ENCODE peak calls at places on chromosome 3, in nine cellular contexts. H, K, Q, O, E, G, P, N and U are unnamed samples.

GRCh38 chr3:159252772-159253384 is 451.0 kb downstream of the MFSD1 start:
- DNase-seq in H (no peak), P (no peak), G (peak; percentile 82), Q (peak; percentile 15), N (peak; percentile 81), O (peak; percentile 31), E (peak; percentile 57), K (no peak), U (peak; percentile 36)

GRCh38 chr3:10354373-10355015 is 33.6 kb upstream of the SEC13 start:
- DNase-seq in K (no peak), H (no peak), P (no peak), O (no peak), E (no peak), G (peak; percentile 18), Q (no peak), N (no peak), U (no peak)

GRCh38 chr3:39203862-39204261 is 11.5 kb upstream of the XIRP1 start:
- DNase-seq in N (no peak), P (peak; percentile 7), O (no peak), H (no peak), G (no peak), K (no peak), E (no peak), Q (no peak), U (no peak)

GRCh38 chr3:99637381-99638111 is 848 bp upstream of the COL8A1 start:
- DNase-seq in H (no peak), Q (peak; percentile 26), P (no peak), E (peak; percentile 78), G (peak; percentile 83), O (peak; percentile 12), K (peak; percentile 8), N (peak; percentile 76), U (no peak)

GRCh38 chr3:141255864-141256263 is 24.2 kb downstream of the PXYLP1 start:
- DNase-seq in Q (no peak), P (no peak), G (peak; percentile 53), N (peak; percentile 44), E (peak; percentile 36), O (peak; percentile 29), H (no peak), K (peak; percentile 57), U (no peak)

GRCh38 chr3:25479727-25480010 is 51.6 kb downstream of the RARB start:
- DNase-seq in H (no peak), K (no peak), Q (no peak), P (no peak), O (no peak), E (no peak), N (no peak), G (no peak), U (no peak)

GRCh38 chr3:176167272-176167671 is 1030.0 kb downstream of the TBL1XR1 start:
- DNase-seq in Q (no peak), O (no peak), N (no peak), P (no peak), H (no peak), E (no peak), K (no peak), G (no peak), U (no peak)

GRCh38 chr3:65561617-65562016 is 477.1 kb downstream of the MAGI1 start:
- DNase-seq in G (no peak), H (no peak), N (no peak), O (no peak), P (no peak), K (no peak), E (no peak), Q (no peak), U (no peak)

GRCh38 chr3:127822166-127822835 is at the start of gene MGLL:
- DNase-seq in E (peak; percentile 35), N (peak; percentile 32), H (peak; percentile 43), Q (peak; percentile 34), K (peak; percentile 12), G (peak; percentile 45), O (peak; percentile 55), P (peak; percentile 66), U (no peak)

GRCh38 chr3:169389211-169389924 is 274.1 kb downstream of the MECOM start:
- DNase-seq in K (peak; percentile 33), G (no peak), E (no peak), Q (no peak), O (no peak), H (no peak), N (peak; percentile 52), P (peak; percentile 32), U (no peak)

GRCh38 chr3:136937175-136937574 is 20.6 kb upstream of the IL20RB start:
- DNase-seq in H (no peak), Q (no peak), N (no peak), P (no peak), G (no peak), K (no peak), E (no peak), O (no peak), U (no peak)

GRCh38 chr3:145807990-145808389 is 353.0 kb downstream of the PLOD2 start:
- DNase-seq in O (peak; percentile 21), N (peak; percentile 73), E (peak; percentile 19), K (peak; percentile 10), Q (no peak), P (no peak), H (no peak), G (peak; percentile 54), U (no peak)

GRCh38 chr3:152505926-152506325 is 237.2 kb downstream of the MBNL1 start:
- DNase-seq in N (no peak), P (no peak), H (no peak), E (no peak), G (no peak), O (no peak), K (no peak), Q (no peak), U (no peak)

GRCh38 chr3:114452176-114452744 is 158.4 kb downstream of the TIGIT start:
- DNase-seq in G (no peak), O (no peak), Q (no peak), P (no peak), N (no peak), H (no peak), K (no peak), E (no peak), U (no peak)

GRCh38 chr3:118890186-118890585 is 144.5 kb downstream of the IGSF11 start:
- DNase-seq in E (no peak), N (no peak), K (no peak), Q (no peak), G (no peak), H (no peak), O (no peak), P (no peak), U (no peak)

GRCh38 chr3:42013652-42014442 is 51.9 kb upstream of the ULK4 start:
- DNase-seq in K (peak; percentile 51), Q (no peak), O (peak; percentile 51), G (no peak), E (no peak), P (peak; percentile 43), N (no peak), H (peak; percentile 46), U (no peak)
- TF ChIP-seq CTCF in K (no peak), Q (no peak), O (no peak), G (no peak), E (no peak), P (no peak), N (no peak), H (peak; percentile 1), U (no peak)

GRCh38 chr3:12556243-12556722 is 604 bp upstream of the MKRN2 start:
- DNase-seq in N (no peak), E (no peak), P (peak; percentile 22), Q (no peak), G (no peak), K (no peak), O (no peak), H (no peak), U (no peak)

GRCh38 chr3:12549971-12550760 is 4.9 kb upstream of the MKRN2OS start:
- DNase-seq in N (peak; percentile 18), G (no peak), E (no peak), O (no peak), P (no peak), H (no peak), K (no peak), Q (no peak), U (no peak)

GRCh38 chr3:12556723-12557471 is at the start of gene MKRN2:
- DNase-seq in O (peak; percentile 91), E (peak; percentile 72), Q (peak; percentile 92), K (peak; percentile 93), H (peak; percentile 92), N (peak; percentile 86), P (peak; percentile 91), G (peak; percentile 76), U (peak; percentile 59)

GRCh38 chr3:12557472-12558105 is 702 bp downstream of the MKRN2 start:
- DNase-seq in H (no peak), Q (no peak), O (no peak), K (no peak), P (no peak), E (peak; percentile 48), N (peak; percentile 65), G (peak; percentile 56), U (no peak)

DNA sequence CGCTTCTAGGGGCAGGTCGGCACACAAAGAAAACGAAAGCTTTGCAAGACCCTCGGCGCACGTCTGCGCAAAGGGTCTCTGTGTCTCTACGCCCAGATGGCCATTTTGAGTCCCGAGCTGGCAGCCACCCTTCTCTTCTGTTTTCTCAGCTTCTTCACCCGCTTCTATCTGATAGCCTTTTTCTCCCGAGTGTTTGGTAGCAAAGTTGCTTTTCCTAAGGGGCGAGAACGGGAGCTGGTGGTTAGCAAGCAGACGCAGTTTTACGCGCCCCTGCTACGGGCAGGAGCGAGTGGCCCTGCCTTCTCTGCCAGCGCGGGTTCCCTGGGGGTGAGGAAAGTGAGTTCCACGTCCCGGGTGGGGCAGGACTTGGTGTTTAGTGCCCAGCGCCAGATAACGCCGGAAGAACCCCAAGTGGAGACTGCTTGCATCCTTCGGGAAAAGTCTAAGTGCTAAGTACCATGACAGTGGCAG is 2.9 kb upstream of the MKRN2 start:
- DNase-seq in Q (no peak), H (no peak), O (no peak), K (peak; percentile 20), P (peak; percentile 60), G (no peak), E (peak; percentile 31), N (peak; percentile 29), U (no peak)
- TF ChIP-seq CTCF in Q (no peak), H (no peak), O (no peak), K (no peak), P (no peak), G (no peak), E (no peak), N (no peak), U (no peak)

DNA sequence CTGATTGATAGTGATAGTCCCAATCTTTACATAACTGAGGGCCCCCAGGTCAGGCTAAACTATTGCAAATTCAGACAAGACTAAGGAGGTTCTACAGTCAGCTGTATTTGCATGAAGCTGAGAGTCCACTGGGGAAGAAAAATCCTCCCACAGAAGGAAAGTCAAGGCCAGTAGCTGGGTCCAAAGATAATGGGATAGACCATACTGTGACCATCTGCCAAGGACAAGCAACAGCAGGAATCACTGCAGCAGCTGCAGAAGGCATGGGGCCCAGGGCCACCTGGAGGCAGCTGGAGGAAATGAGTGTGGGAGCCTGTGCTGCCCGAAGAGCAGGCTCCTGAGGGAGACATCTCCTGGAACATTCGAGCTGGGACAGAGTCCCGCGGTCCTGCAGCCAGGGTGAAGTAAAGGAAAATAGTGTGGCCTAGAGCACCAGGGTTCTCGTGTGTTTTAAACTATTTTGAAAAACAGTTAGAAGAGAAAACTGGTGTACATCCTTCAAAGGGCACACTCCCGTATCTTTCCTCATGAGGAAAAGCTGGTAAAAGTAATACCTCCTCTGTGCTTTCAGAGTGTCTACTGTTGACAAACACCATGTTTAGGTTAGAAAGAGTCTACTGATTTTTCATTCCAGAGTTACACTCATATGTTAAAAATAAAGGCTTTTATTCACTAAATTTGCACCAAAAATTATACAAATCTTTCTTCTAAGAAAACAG is 13.1 kb upstream of the TMEM212 start:
- DNase-seq in Q (peak; percentile 77), K (peak; percentile 81), N (peak; percentile 93), O (peak; percentile 79), G (peak; percentile 83), H (peak; percentile 74), E (peak; percentile 69), P (peak; percentile 82), U (no peak)
- TF ChIP-seq CTCF in Q (peak; percentile 53), K (peak; percentile 66), N (peak; percentile 81), O (peak; percentile 84), G (peak; percentile 72), H (peak; percentile 59), E (peak; percentile 83), P (peak; percentile 77), U (peak; percentile 75)

GRCh38 chr3:78154521-78155186 is 1114.8 kb downstream of the ROBO2 start:
- DNase-seq in E (no peak), N (peak; percentile 23), H (no peak), G (no peak), K (no peak), P (no peak), O (no peak), Q (no peak), U (no peak)
- TF ChIP-seq CTCF in E (no peak), N (no peak), H (no peak), G (no peak), K (no peak), P (no peak), O (no peak), Q (no peak), U (no peak)